ENCODE peak calls at places on chromosomes 7 and 10, in four cellular contexts. F, R, V and S are unnamed samples. For H3K4me1, the result is how much of the 10 kb centered on the place peaks cover.

GRCh38 chr7:131692131-131692960 is 135.9 kb upstream of the PODXL start:
- DNase-seq in V (peak), R (peak), F (peak), S (peak)

GRCh38 chr10:104333037-104333727 is 5.1 kb downstream of the ITPRIP start:
- DNase-seq in F (peak), R (no peak), V (no peak), S (peak)

GRCh38 chr10:97711640-97712267 is 1.8 kb upstream of the MARVELD1 start:
- DNase-seq in V (no peak), F (no peak), R (no peak), S (peak)

GRCh38 chr7:19069842-19070241 is 47.6 kb downstream of the TWIST1 start:
- DNase-seq in R (peak), V (no peak), F (no peak), S (no peak)

GRCh38 chr10:10865913-10866312 is 151.8 kb upstream of the CELF2 start:
- DNase-seq in F (no peak), R (no peak), V (no peak), S (no peak)

GRCh38 chr10:80187465-80188409 is 17.6 kb downstream of the ANXA11 start:
- DNase-seq in V (no peak), R (no peak), F (no peak), S (no peak)

GRCh38 chr7:157759246-157759805 is 422.5 kb downstream of the DNAJB6 start:
- DNase-seq in F (no peak), V (no peak), R (no peak), S (no peak)

GRCh38 chr7:4759211-4759610 is 16.2 kb upstream of the AP5Z1 start:
- DNase-seq in F (no peak), R (no peak), V (no peak), S (no peak)

GRCh38 chr10:130723704-130724103 is 587.5 kb downstream of the GLRX3 start:
- DNase-seq in R (no peak), F (no peak), V (no peak), S (no peak)

DNA sequence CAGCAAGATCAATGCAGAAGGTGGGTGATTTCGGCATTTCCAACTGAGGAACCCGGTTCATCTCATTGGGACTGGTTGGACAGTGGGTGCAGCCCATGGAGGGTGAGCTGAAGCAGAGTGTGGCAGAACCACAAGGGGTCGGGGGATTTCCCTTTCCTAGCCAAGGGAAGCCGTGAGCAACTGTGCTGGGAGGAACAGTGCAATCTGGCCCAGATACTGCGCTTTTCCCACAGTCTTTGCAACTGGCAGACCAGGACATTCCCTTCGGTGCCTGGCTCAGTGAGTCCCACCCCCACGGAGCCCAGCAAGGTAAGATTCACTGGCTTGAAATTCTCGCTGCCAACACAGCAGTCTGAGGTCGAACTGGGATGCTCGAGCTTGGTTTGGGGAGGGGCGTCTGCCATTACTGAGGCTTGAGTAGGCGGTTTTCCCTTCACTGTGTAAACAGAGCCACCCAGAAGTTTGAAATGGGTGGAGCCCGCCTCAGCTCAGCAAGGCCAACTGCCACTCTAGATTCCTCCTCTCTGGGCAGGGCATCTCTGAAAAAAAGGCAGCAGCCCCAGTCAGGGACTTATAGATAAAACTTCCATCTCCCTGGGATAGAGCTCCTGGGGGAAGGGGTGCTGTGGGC is 58.6 kb upstream of the SLC26A5 start:
- DNase-seq in V (no peak), F (no peak), R (no peak), S (no peak)
- H3K4me1 ChIP-seq in V (under half), F (under half), R (under half), S (under half)

GRCh38 chr10:116030576-116030975 is 242.4 kb downstream of the GFRA1 start:
- DNase-seq in V (no peak), R (no peak), F (no peak), S (no peak)
- H3K27ac ChIP-seq in V (no peak), R (no peak), F (no peak), S (no peak)

GRCh38 chr7:74476546-74477095 is 22.9 kb downstream of the GTF2IRD1 start:
- DNase-seq in R (no peak), V (no peak), F (no peak), S (no peak)
- H3K4me1 ChIP-seq in R (half or more), V (under half), F (under half), S (under half)

DNA sequence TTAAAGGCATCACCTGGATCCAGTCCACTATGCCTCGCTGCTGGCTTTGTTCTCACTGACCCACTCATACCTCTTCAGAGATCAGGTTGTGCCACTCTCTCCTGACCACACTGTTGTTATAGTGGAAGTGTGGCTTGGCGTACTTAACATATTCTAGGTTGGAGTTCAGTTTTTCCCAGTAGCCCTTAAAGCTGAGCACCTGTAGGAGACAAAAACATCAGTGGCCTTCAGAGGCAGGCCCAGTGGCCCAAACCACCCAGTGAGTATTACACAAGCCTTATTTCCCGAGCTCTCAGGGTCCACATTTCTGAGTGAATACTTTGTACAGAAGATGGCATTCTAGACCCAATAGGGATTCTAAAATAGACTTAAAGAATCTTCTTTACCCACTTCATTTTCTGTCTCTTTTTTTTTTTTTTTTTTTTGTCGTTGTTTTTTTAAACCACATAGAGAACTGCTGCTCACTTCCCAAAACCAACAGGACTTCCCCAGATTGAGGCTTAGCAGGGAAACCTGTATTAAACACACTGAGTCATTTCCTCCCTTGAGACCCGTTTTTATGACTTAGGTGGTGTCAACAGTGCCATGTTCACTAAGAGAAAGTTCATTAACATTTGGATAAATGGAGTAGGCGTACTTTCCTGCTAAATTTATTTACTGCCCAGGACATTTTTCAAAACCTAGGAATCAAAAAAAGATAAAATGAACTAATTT is 85.8 kb downstream of the GSAP start:
- DNase-seq in F (no peak), V (no peak), R (no peak), S (no peak)
- H3K27ac ChIP-seq in F (no peak), V (peak), R (no peak), S (no peak)

GRCh38 chr10:102654969-102655368 is 10.7 kb downstream of the TRIM8 start:
- DNase-seq in F (no peak), V (no peak), R (no peak), S (no peak)
- H3K4me1 ChIP-seq in F (under half), V (half or more), R (under half), S (half or more)

DNA sequence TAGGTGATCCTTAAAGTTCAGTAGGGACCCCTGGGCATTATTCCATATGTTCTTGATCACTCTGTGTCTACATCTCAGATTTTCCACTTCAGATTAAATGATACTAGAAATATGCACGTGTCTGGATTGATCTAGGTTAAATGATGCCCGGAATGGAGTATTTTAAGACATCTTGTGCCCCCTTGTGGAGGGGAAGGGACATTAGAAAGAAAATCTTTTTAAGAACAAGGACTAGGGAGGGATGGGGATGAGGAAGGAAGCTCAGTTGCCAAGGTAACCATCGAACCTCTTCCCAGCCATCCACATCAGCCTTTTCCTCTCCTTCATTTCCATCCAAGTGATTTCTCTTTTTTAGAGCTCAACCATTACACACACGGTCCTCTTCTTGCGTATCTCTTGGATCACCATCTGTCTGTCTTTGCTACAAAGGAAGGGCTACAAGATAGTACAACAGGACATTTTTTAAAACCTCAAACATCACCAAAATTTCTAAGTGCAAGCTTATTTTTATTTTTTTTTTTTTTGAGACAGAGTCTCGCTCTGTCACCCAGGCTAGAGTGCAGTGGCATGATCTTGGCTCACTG is 40.5 kb downstream of the PRSS2 start:
- DNase-seq in R (peak), V (no peak), F (no peak), S (no peak)
- H3K27ac ChIP-seq in R (no peak), V (no peak), F (no peak), S (no peak)